ENCODE peak calls at places on chromosomes 4 and X, in six cellular contexts. F is HCT116, B is K562, O is stomach, S is GM12891, K is sigmoid colon. T is an unnamed sample.

GRCh38 chr4:128665514-128665913 is 144.0 kb upstream of the JADE1 start:
- DNase-seq in F (no peak), B (no peak), O (no peak), S (no peak), K (no peak), T (no peak)

GRCh38 chr4:52714597-52715254 is 36.5 kb downstream of the ERVMER34-1 start:
- DNase-seq in F (no peak), B (peak; percentile 58), O (no peak), S (no peak), K (no peak), T (no peak)

GRCh38 chrX:15761564-15762191 is 23.6 kb downstream of the CA5B start:
- DNase-seq in F (no peak), B (peak; percentile 53), O (no peak), S (no peak), K (no peak), T (no peak)

GRCh38 chr4:184267673-184268573 is 50.2 kb upstream of the ENPP6 start:
- DNase-seq in F (peak; percentile 6), B (peak; percentile 69), O (peak; percentile 60), S (no peak), K (no peak), T (no peak)

GRCh38 chr4:111712093-111712677 is 433.1 kb upstream of the FAM241A start:
- DNase-seq in F (no peak), B (no peak), O (no peak), S (no peak), K (no peak), T (no peak)

GRCh38 chr4:146646601-146647000 is 7.9 kb downstream of the POU4F2 start:
- DNase-seq in F (no peak), B (no peak), O (no peak), S (no peak), K (no peak), T (no peak)

GRCh38 chrX:38111196-38111595 is 104.8 kb downstream of the SYTL5 start:
- DNase-seq in F (no peak), B (no peak), O (no peak), S (no peak), K (no peak), T (no peak)

GRCh38 chrX:149372861-149373260 is 132.2 kb downstream of the IDS start:
- DNase-seq in F (no peak), B (no peak), O (no peak), S (no peak), K (no peak), T (no peak)

GRCh38 chr4:18075823-18076433 is 54.4 kb upstream of the LCORL start:
- DNase-seq in F (peak; percentile 52), B (peak; percentile 74), O (peak; percentile 28), S (no peak), K (no peak), T (no peak)

GRCh38 chr4:177937051-177937450 is 494.8 kb upstream of the AGA start:
- DNase-seq in F (no peak), B (no peak), O (no peak), S (no peak), K (no peak), T (no peak)

GRCh38 chr4:17650404-17650803 is 36.0 kb downstream of the MED28 start:
- DNase-seq in F (no peak), B (no peak), O (no peak), S (no peak), K (no peak), T (no peak)

GRCh38 chr4:21947768-21948346 is 715 bp downstream of the KCNIP4 start:
- DNase-seq in F (no peak), B (no peak), O (no peak), S (no peak), K (no peak), T (no peak)

GRCh38 chrX:8191022-8191421 is 20.0 kb upstream of the VCX2 start:
- DNase-seq in F (no peak), B (no peak), O (no peak), S (no peak), K (no peak), T (peak; percentile 50)

GRCh38 chr4:17132226-17132625 is 233.8 kb upstream of the LDB2 start:
- DNase-seq in F (no peak), B (no peak), O (no peak), S (no peak), K (no peak), T (no peak)

GRCh38 chr4:223913-224497 is 81.3 kb downstream of the ZNF732 start:
- DNase-seq in F (no peak), B (no peak), O (no peak), S (no peak), K (no peak), T (no peak)

GRCh38 chrX:119150163-119151135 is 22.8 kb upstream of the KIAA1210 start:
- DNase-seq in F (no peak), B (no peak), O (no peak), S (no peak), K (no peak), T (peak; percentile 34)

GRCh38 chr4:30473225-30473624 is 246.9 kb upstream of the PCDH7 start:
- DNase-seq in F (no peak), B (no peak), O (no peak), S (no peak), K (no peak), T (no peak)

GRCh38 chr4:41124916-41125548 is 89.3 kb downstream of the APBB2 start:
- DNase-seq in F (peak; percentile 80), B (no peak), O (no peak), S (no peak), K (no peak), T (no peak)

DNA sequence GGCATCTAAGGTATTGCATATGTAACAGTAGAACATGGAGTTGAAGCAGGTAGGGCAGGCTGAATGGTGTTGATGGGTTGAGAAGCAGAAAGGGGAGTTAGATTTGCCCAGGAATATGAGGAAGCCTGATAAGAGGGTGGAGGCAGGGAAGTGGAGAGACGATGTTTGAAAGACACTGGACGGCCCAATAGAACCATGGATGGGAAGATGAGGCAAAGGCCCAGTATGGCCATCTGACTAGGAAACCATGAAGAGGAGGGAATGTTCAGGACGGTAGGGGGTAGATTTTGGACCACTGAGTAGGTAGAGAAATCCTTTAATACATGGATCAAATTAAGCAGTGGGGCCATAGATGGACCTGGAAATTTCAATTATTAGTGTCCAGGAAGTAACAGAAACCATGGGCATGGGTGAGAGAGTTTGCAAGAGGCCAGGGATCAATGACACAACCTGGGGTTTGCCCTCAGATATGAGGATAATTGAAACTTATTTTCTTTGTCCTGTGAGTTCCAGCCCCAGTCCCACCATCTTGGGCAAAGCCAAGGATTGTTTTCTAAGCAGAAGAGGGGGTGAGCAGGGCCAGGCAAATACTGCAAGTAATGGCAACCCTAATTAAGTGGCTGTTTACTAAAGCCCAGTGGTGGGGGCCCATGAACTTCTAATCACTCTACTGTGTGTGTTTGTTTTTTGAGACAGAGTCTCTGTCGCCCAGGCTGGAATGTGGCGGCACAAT is 2.5 kb upstream of the USP11 start:
- DNase-seq in F (no peak), B (no peak), O (no peak), S (no peak), K (peak; percentile 26), T (no peak)
- TF ChIP-seq POLR2AphosphoS5 in F (no peak), B (no peak), O (no peak), S (peak; percentile 61), K (no peak), T (no peak)

GRCh38 chr4:11769425-11769824 is 340.7 kb upstream of the HS3ST1 start:
- DNase-seq in F (no peak), B (no peak), O (no peak), S (no peak), K (no peak), T (no peak)

GRCh38 chr4:11777447-11777846 is 348.8 kb upstream of the HS3ST1 start:
- DNase-seq in F (no peak), B (no peak), O (no peak), S (no peak), K (no peak), T (no peak)

GRCh38 chr4:11768251-11768972 is 339.7 kb upstream of the HS3ST1 start:
- DNase-seq in F (no peak), B (no peak), O (no peak), S (no peak), K (no peak), T (no peak)

GRCh38 chr4:11773798-11774197 is 345.1 kb upstream of the HS3ST1 start:
- DNase-seq in F (no peak), B (no peak), O (no peak), S (no peak), K (no peak), T (no peak)

DNA sequence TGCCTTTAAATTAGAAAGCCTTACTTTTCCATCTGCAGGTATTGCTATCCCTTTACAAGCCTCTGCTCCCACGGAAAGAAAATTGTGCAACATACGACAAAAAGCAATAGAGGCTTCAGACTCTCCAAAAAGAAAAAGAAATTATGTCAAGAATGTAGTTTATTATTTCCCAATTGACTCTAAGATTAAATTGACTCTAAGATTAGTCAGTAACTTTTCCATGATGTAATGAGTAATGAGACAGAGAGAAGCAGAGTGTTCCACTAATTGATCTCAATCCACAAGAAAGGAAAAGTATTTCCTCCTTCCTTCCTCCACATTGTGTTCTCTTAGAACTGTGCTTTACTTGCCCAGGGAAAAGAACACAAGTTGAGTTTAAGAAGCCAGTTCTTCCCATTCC is 345.7 kb upstream of the HS3ST1 start:
- DNase-seq in F (no peak), B (no peak), O (no peak), S (no peak), K (no peak), T (no peak)
- TF ChIP-seq POLR2AphosphoS5 in F (no peak), B (no peak), O (no peak), S (no peak), K (no peak), T (no peak)

DNA sequence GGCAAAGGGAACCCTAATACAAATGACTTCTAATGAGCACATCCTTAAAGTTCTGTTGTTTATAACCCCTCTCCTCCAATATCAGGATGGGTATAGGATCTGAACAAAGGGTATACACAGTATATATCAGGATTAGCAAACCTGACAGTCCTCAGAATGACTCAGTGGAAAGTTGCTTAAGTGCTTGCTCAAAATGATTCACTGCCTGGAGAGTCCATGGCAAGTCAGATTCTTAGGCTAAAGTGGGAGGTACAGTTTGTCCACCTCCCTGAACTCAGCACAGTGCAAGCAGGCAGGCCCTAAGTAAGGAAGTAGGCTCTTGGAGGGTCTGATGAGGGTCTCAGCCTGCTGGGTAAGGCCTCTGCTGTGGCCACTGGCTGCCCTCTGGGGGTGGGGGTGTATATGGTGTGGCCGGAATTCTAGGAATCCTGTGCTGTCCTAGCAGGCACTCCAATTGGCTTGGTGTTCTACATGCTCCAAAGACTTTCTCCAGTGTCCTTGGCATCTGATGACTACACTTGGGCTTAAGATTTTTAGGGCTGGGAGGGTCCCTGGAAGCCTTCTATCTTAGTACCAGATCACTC is 54.3 kb downstream of the CHRDL1 start:
- DNase-seq in F (no peak), B (no peak), O (no peak), S (no peak), K (no peak), T (no peak)
- TF ChIP-seq POLR2AphosphoS5 in F (no peak), B (no peak), O (no peak), S (no peak), K (no peak), T (no peak)

DNA sequence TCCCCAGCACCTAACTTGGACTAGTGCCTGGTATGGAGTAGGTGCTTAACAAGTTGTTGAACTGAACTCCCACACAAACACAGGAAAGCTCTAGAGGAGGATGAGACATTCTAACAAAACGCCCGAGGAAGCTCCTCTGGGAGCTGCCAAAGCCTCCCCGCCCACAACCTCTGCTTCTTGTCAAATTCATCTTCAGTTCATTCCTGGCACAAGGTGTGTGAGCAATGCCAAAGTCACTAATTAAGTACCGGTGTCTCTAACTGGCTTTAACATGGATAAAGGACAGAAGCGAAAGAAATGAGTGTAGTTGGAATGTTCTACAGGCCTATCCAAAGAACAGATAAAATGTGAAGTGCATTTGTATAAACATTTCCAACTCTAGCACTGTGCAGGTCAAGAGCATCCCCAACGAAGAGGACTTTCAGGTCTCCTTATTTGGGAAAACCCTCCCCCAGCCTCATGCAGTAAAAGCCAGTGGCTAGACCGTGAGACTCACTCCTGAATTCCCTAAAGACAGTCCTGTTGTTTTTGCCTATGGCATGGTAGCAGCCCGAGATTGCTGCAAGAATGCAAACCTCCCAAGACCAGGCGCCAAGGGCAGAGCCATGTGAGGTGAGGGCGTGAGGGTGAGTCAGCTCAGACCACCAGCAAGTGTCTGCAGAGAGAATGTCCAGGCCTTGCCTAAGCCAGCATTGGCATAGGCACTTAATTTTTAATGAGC is 72.2 kb upstream of the KLF3 start:
- DNase-seq in F (no peak), B (no peak), O (no peak), S (no peak), K (peak; percentile 93), T (no peak)
- TF ChIP-seq POLR2AphosphoS5 in F (no peak), B (no peak), O (no peak), S (no peak), K (peak; percentile 99), T (no peak)

T was measured in upper lobe of left lung.